ENCODE peak calls at places on chromosomes 7 and 10, in eight cellular contexts. J is activated T-cell treated with anti-CD3 and anti-CD28 coated beads, Interleukin-2, amount 50 U/mL, for 72 hours; L is T-helper 1 cell; H is stimulated activated CD4-positive, alpha-beta T cell treated with anti-CD3 and anti-CD28 coated beads, Interleukin-4, amount 100 ng/mL, for 24 hours; U is ovary; Q is suprapubic skin; N is NCI-H1105; A is Daoy. R is an unnamed sample.

GRCh38 chr10:100881552-100882250 is 31.1 kb upstream of the SLF2 start:
- DNase-seq in J (no peak), L (no peak), H (no peak), U (no peak), Q (no peak), N (no peak), A (no peak), R (no peak)

GRCh38 chr7:149735779-149736477 is 37.5 kb downstream of the ZNF467 start:
- DNase-seq in J (no peak), L (no peak), H (no peak), U (no peak), Q (peak; percentile 45), N (no peak), A (no peak), R (no peak)

GRCh38 chr10:92354587-92354986 is 63.6 kb downstream of the MARCHF5 start:
- DNase-seq in J (no peak), L (no peak), H (no peak), U (no peak), Q (no peak), N (no peak), A (no peak), R (no peak)

GRCh38 chr7:100476903-100477870 is 1.8 kb downstream of the TSC22D4 start:
- DNase-seq in J (peak; percentile 73), L (no peak), H (peak; percentile 36), U (peak; percentile 55), Q (no peak), N (no peak), A (peak; percentile 47), R (peak; percentile 78)

GRCh38 chr7:75735059-75735458 is 3.7 kb downstream of the HIP1 start:
- DNase-seq in J (no peak), L (no peak), H (no peak), U (no peak), Q (no peak), N (no peak), A (no peak), R (no peak)

GRCh38 chr10:32072025-32072787 is 16.0 kb upstream of the KIF5B start:
- DNase-seq in J (no peak), L (no peak), H (no peak), U (no peak), Q (no peak), N (no peak), A (no peak), R (no peak)

GRCh38 chr7:149300751-149301150 is 38.8 kb downstream of the ZNF783 start:
- DNase-seq in J (no peak), L (no peak), H (no peak), U (no peak), Q (no peak), N (no peak), A (no peak), R (no peak)

GRCh38 chr10:12637649-12638048 is 288.3 kb downstream of the CAMK1D start:
- DNase-seq in J (no peak), L (no peak), H (no peak), U (no peak), Q (no peak), N (no peak), A (no peak), R (no peak)

GRCh38 chr10:21989453-21990154 is 13.9 kb downstream of the DNAJC1 start:
- DNase-seq in J (peak; percentile 34), L (no peak), H (peak; percentile 18), U (peak; percentile 38), Q (no peak), N (peak; percentile 22), A (peak; percentile 26), R (peak; percentile 54)

GRCh38 chr7:5036446-5036845 is 9.2 kb upstream of the RBAK start:
- DNase-seq in J (no peak), L (no peak), H (no peak), U (no peak), Q (no peak), N (no peak), A (no peak), R (no peak)

GRCh38 chr7:149053885-149054284 is 25.6 kb upstream of the PDIA4 start:
- DNase-seq in J (no peak), L (no peak), H (no peak), U (no peak), Q (no peak), N (no peak), A (no peak), R (no peak)

GRCh38 chr7:36286241-36286640 is 103.4 kb upstream of the ANLN start:
- DNase-seq in J (peak; percentile 62), L (peak; percentile 52), H (peak; percentile 44), U (no peak), Q (peak; percentile 42), N (no peak), A (no peak), R (peak; percentile 71)

GRCh38 chr7:42068554-42069280 is 168.3 kb downstream of the GLI3 start:
- DNase-seq in J (no peak), L (no peak), H (no peak), U (no peak), Q (no peak), N (no peak), A (no peak), R (no peak)

GRCh38 chr7:33748793-33749192 is 156.5 kb upstream of the BMPER start:
- DNase-seq in J (no peak), L (no peak), H (no peak), U (no peak), Q (no peak), N (no peak), A (no peak), R (no peak)

GRCh38 chr7:112908106-112908505 is 117.9 kb upstream of the TMEM168 start:
- DNase-seq in J (no peak), L (no peak), H (no peak), U (no peak), Q (no peak), N (no peak), A (no peak), R (no peak)

GRCh38 chr10:86817246-86817645 is 60.8 kb downstream of the BMPR1A start:
- DNase-seq in J (no peak), L (no peak), H (no peak), U (no peak), Q (no peak), N (no peak), A (no peak), R (no peak)

GRCh38 chr10:63264852-63265617 is 131.9 kb downstream of the NRBF2 start:
- DNase-seq in J (peak; percentile 16), L (no peak), H (peak; percentile 38), U (no peak), Q (no peak), N (no peak), A (peak; percentile 45), R (peak; percentile 60)

GRCh38 chr7:112798199-112799159 is 8.3 kb upstream of the TMEM168 start:
- DNase-seq in J (no peak), L (no peak), H (no peak), U (no peak), Q (no peak), N (no peak), A (no peak), R (no peak)

GRCh38 chr7:119969054-119969453 is 303.9 kb upstream of the KCND2 start:
- DNase-seq in J (no peak), L (no peak), H (no peak), U (no peak), Q (no peak), N (peak; percentile 10), A (no peak), R (no peak)

GRCh38 chr7:101724957-101725356 is 92.5 kb upstream of the CUX1 start:
- DNase-seq in J (no peak), L (no peak), H (no peak), U (no peak), Q (no peak), N (no peak), A (no peak), R (no peak)

R was measured in activated naive CD4-positive, alpha-beta T cell treated with anti-CD3 and anti-CD28 coated beads for 36 hours.